ENCODE peak calls at places on chromosomes 11 and 22, in five cellular contexts. O is ovary; G is substantia nigra; X is effector memory CD4-positive, alpha-beta T cell; L is sigmoid colon. N is an unnamed sample.

GRCh38 chr11:112345166-112345565 is 84.5 kb upstream of the PLET1 start:
- DNase-seq in G (no peak), L (no peak), X (no peak), O (no peak), N (no peak)

GRCh38 chr11:80958414-80958813 is 1517.6 kb upstream of the TENM4 start:
- DNase-seq in O (no peak), G (no peak), X (no peak), L (no peak), N (no peak)

GRCh38 chr22:49464024-49464423 is 363.6 kb downstream of the BRD1 start:
- DNase-seq in O (no peak), G (no peak), X (no peak), L (no peak), N (no peak)

GRCh38 chr22:20319041-20319744 is 667 bp downstream of the DGCR6L start:
- DNase-seq in L (peak; percentile 60), O (peak; percentile 26), G (peak; percentile 12), X (no peak), N (peak; percentile 62)

GRCh38 chr11:28139848-28140415 is 31.7 kb downstream of the METTL15 start:
- DNase-seq in L (no peak), O (no peak), X (no peak), G (no peak), N (no peak)

GRCh38 chr11:15843309-15843857 is 513.0 kb downstream of the SOX6 start:
- DNase-seq in G (peak; percentile 72), O (no peak), X (no peak), L (no peak), N (peak; percentile 27)

GRCh38 chr11:63738720-63739360 is 29.7 kb downstream of the ZFTA start:
- DNase-seq in L (peak; percentile 81), G (peak; percentile 30), O (peak; percentile 73), X (peak; percentile 19), N (peak; percentile 53)

GRCh38 chr11:103907548-103908455 is 128.6 kb upstream of the DDI1 start:
- DNase-seq in L (no peak), G (no peak), X (no peak), O (no peak), N (no peak)

GRCh38 chr11:80162387-80162786 is 721.6 kb upstream of the TENM4 start:
- DNase-seq in O (no peak), L (no peak), G (no peak), X (no peak), N (no peak)

GRCh38 chr11:62678770-62679696 is at the start of gene UBXN1:
- DNase-seq in G (peak; percentile 87), O (peak; percentile 90), X (peak; percentile 76), L (peak; percentile 96), N (peak; percentile 87)

GRCh38 chr22:46104170-46104880 is 46.0 kb upstream of the PPARA start:
- DNase-seq in G (peak; percentile 64), L (no peak), O (peak; percentile 89), X (no peak), N (no peak)

GRCh38 chr11:116138280-116138679 is 634.1 kb upstream of the CADM1 start:
- DNase-seq in G (no peak), L (no peak), O (no peak), X (no peak), N (no peak)

GRCh38 chr11:12329797-12330196 is 47.6 kb upstream of the PARVA start:
- DNase-seq in X (no peak), G (no peak), L (no peak), O (no peak), N (no peak)

GRCh38 chr11:61010466-61011238 is 39.2 kb downstream of the CD6 start:
- DNase-seq in G (no peak), X (no peak), L (no peak), O (no peak), N (no peak)

GRCh38 chr22:30310881-30311771 is 15.6 kb downstream of the TBC1D10A start:
- DNase-seq in L (peak; percentile 94), X (no peak), O (peak; percentile 84), G (peak; percentile 38), N (no peak)

DNA sequence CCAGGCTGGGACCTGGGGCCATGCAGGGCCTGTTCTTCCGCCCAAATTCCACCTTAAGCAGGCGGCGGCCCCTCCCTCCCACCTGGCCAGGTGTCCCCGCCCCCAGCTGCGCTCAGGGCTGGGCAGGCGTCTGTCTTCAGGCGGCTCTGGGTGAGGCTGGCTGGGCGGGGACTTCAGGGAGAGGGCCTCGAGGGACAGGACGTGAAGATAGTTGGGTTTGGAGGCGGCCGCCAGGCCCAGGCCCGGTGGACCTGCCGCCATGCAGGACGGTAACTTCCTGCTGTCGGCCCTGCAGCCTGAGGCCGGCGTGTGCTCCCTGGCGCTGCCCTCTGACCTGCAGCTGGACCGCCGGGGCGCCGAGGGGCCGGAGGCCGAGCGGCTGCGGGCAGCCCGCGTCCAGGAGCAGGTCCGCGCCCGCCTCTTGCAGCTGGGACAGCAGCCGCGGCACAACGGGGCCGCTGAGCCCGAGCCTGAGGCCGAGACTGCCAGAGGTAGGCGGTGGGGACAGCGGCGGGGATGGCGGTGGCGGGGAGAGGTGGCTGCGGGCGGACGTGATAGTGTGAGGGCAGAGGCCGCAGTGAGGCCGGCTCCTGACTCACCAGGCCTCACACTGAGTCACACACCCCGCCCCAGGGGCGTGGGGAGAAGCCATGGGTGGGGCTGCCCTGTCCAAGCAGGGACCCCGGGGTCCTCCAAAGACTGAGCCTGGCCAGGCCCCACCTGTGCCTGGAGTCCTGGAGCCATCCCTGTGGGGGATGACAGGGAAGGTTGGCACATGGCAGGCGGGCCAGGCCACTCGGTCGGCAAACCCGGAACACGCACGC is at the start of gene PKP3:
- DNase-seq in O (no peak), L (no peak), X (no peak), G (no peak), N (no peak)
- H3K27ac ChIP-seq in O (no peak within 1 kb of the TSS), L (no peak within 1 kb of the TSS), X (no peak within 1 kb of the TSS), G (no peak within 1 kb of the TSS), N (no peak within 1 kb of the TSS)

DNA sequence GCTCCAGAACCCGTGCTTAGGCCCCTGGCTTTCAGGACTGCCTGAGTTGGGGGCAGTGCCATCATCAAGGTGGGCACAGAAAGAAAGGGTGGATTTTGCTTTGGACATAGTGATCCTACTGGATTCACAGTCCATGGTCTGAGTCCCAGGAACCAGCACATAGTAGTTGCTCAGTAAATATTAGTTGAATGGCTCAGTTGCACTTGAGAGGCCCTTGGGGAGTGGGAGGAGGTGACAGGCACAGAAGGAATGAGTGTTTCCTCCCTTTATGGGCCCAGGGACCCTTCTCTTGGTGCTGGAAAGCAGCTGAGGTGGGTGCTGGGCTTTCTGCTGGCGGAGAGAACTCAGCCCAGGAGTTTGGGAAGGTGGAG is 16.6 kb downstream of the ARHGEF17 start:
- DNase-seq in G (no peak), O (no peak), L (no peak), X (no peak), N (no peak)
- H3K27ac ChIP-seq in G (no peak overlapping the region), O (peak overlapping the region; percentile 83), L (peak overlapping the region; percentile 98), X (no peak overlapping the region), N (peak overlapping the region; percentile 60)

GRCh38 chr11:57511741-57512430 is 3.6 kb downstream of the SLC43A1 start:
- DNase-seq in X (no peak), O (no peak), L (no peak), G (no peak), N (no peak)

GRCh38 chr11:57513911-57514537 is 1.5 kb downstream of the SLC43A1 start:
- DNase-seq in G (peak; percentile 40), O (peak; percentile 64), X (no peak), L (peak; percentile 81), N (peak; percentile 16)

GRCh38 chr11:57514538-57515331 is 767 bp downstream of the SLC43A1 start:
- DNase-seq in O (peak; percentile 76), L (peak; percentile 82), G (peak; percentile 40), X (no peak), N (no peak)

GRCh38 chr11:57512646-57513445 is 2.7 kb downstream of the SLC43A1 start:
- DNase-seq in X (no peak), G (no peak), L (no peak), O (no peak), N (no peak)

DNA sequence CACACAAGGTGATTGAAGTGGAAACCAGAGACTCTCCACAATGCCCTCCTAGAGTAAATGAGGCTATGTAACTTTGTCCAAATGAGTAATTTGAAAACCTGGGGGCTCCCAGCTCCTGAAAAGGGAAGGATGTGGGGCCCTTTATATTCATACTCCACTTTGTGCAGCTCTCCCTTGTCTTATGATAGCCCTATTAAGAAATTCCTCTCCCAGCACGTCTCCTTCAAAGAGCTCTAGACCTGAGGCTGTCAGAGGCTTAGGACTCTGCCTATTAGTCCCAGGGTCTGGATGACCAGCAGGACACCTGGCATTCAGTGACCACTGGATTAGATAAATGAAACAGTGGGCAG is 2.1 kb downstream of the SLC43A1 start:
- DNase-seq in G (no peak), L (no peak), X (no peak), O (no peak), N (no peak)
- H3K27ac ChIP-seq in G (no peak overlapping the region), L (peak overlapping the region; percentile 79), X (no peak overlapping the region), O (no peak overlapping the region), N (no peak overlapping the region)

DNA sequence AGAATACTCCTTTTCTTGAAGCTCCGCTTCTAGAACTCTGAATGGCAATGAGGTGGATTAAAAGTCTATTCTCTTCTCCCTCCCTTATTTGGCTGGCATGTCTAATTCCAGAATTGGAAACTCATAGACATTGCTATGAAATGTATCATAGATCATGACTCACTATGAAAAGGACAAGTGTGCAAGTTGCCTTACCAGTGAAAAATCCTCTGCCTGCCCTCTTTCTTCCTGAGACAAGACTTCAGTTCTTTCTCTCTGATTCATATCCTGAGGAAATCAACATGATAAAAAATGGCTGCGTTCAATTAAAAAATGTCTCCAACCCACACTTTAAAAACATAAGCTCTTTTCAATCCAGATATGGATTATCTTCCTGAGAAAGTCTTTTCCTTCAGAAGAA is 73.2 kb upstream of the BLID start:
- DNase-seq in G (no peak), L (no peak), O (no peak), X (no peak), N (no peak)
- H3K27ac ChIP-seq in G (no peak overlapping the region), L (peak overlapping the region; percentile 72), O (no peak overlapping the region), X (no peak overlapping the region), N (no peak overlapping the region)